ENCODE peak calls at places on chromosomes 13 and 19, in six cellular contexts. One of them, this sample, is unnamed.
A peak's percentile ranks its signal among the peaks of the same experiment; 100 is the strongest.

GRCh38 chr19:14089662-14090508 is 666 bp downstream of the SAMD1 start:
- DNase-seq in HCT116: no peak
- DNase-seq in IMR-90: peak; percentile 74
- DNase-seq in breast epithelium: no peak
- DNase-seq in thyroid gland: peak; percentile 43
- DNase-seq in body of pancreas: peak; percentile 53
- DNase-seq in this sample: no peak

GRCh38 chr19:55146078-55146647 is 2.8 kb downstream of the TNNT1 start:
- DNase-seq in thyroid gland: no peak
- DNase-seq in IMR-90: no peak
- DNase-seq in breast epithelium: no peak
- DNase-seq in body of pancreas: no peak
- DNase-seq in HCT116: peak; percentile 64
- DNase-seq in this sample: no peak

GRCh38 chr13:75762066-75762937 is 126.2 kb downstream of the LMO7 start:
- DNase-seq in thyroid gland: peak; percentile 69
- DNase-seq in HCT116: no peak
- DNase-seq in body of pancreas: peak; percentile 19
- DNase-seq in IMR-90: peak; percentile 63
- DNase-seq in breast epithelium: no peak
- DNase-seq in this sample: no peak

GRCh38 chr19:14265285-14266036 is 59.5 kb upstream of the ADGRL1 start:
- DNase-seq in body of pancreas: no peak
- DNase-seq in thyroid gland: no peak
- DNase-seq in breast epithelium: no peak
- DNase-seq in IMR-90: no peak
- DNase-seq in HCT116: no peak
- DNase-seq in this sample: no peak

GRCh38 chr13:48412881-48413351 is at the start of gene LPAR6:
- DNase-seq in body of pancreas: no peak
- DNase-seq in breast epithelium: no peak
- DNase-seq in thyroid gland: no peak
- DNase-seq in HCT116: no peak
- DNase-seq in IMR-90: peak; percentile 73
- DNase-seq in this sample: no peak

GRCh38 chr13:27044837-27045570 is 126.6 kb downstream of the USP12 start:
- DNase-seq in IMR-90: no peak
- DNase-seq in HCT116: no peak
- DNase-seq in body of pancreas: no peak
- DNase-seq in breast epithelium: no peak
- DNase-seq in thyroid gland: no peak
- DNase-seq in this sample: no peak

GRCh38 chr13:111403266-111403665 is 82.8 kb downstream of the TEX29 start:
- DNase-seq in body of pancreas: no peak
- DNase-seq in breast epithelium: no peak
- DNase-seq in thyroid gland: no peak
- DNase-seq in HCT116: no peak
- DNase-seq in IMR-90: no peak
- DNase-seq in this sample: no peak

GRCh38 chr19:57599761-57600383 is at the start of gene ZNF530:
- DNase-seq in IMR-90: peak; percentile 91
- DNase-seq in body of pancreas: peak; percentile 94
- DNase-seq in thyroid gland: peak; percentile 95
- DNase-seq in breast epithelium: peak; percentile 95
- DNase-seq in HCT116: peak; percentile 88
- DNase-seq in this sample: peak; percentile 97

GRCh38 chr13:48507024-48507423 is 25.9 kb downstream of the RCBTB2 start:
- DNase-seq in thyroid gland: no peak
- DNase-seq in IMR-90: no peak
- DNase-seq in HCT116: no peak
- DNase-seq in body of pancreas: no peak
- DNase-seq in breast epithelium: no peak
- DNase-seq in this sample: no peak

GRCh38 chr13:30499338-30499737 is 33.6 kb upstream of the HMGB1 start:
- DNase-seq in HCT116: no peak
- DNase-seq in breast epithelium: no peak
- DNase-seq in body of pancreas: no peak
- DNase-seq in thyroid gland: no peak
- DNase-seq in IMR-90: no peak
- DNase-seq in this sample: no peak

GRCh38 chr13:101398920-101399319 is 17.4 kb downstream of the NALCN start:
- DNase-seq in HCT116: no peak
- DNase-seq in IMR-90: peak; percentile 84
- DNase-seq in body of pancreas: no peak
- DNase-seq in breast epithelium: no peak
- DNase-seq in thyroid gland: no peak
- DNase-seq in this sample: no peak

GRCh38 chr19:17405250-17406038 is at the start of gene BST2:
- DNase-seq in breast epithelium: no peak
- DNase-seq in body of pancreas: peak; percentile 53
- DNase-seq in IMR-90: peak; percentile 37
- DNase-seq in HCT116: no peak
- DNase-seq in thyroid gland: peak; percentile 16
- DNase-seq in this sample: peak; percentile 76

GRCh38 chr19:17109962-17110598 is 34.5 kb downstream of the MYO9B start:
- DNase-seq in IMR-90: no peak
- DNase-seq in HCT116: no peak
- DNase-seq in body of pancreas: no peak
- DNase-seq in breast epithelium: no peak
- DNase-seq in thyroid gland: peak; percentile 10
- DNase-seq in this sample: peak; percentile 42

GRCh38 chr19:3975144-3975543 is 4.2 kb upstream of the DAPK3 start:
- DNase-seq in HCT116: no peak
- DNase-seq in body of pancreas: no peak
- DNase-seq in breast epithelium: no peak
- DNase-seq in thyroid gland: no peak
- DNase-seq in IMR-90: no peak
- DNase-seq in this sample: no peak

GRCh38 chr19:45767410-45767880 is 1.6 kb downstream of the SIX5 start:
- DNase-seq in body of pancreas: peak; percentile 88
- DNase-seq in IMR-90: peak; percentile 89
- DNase-seq in thyroid gland: peak; percentile 78
- DNase-seq in breast epithelium: peak; percentile 84
- DNase-seq in HCT116: no peak
- DNase-seq in this sample: peak; percentile 77

GRCh38 chr19:58089846-58090245 is 8.2 kb downstream of the ZSCAN18 start:
- DNase-seq in HCT116: no peak
- DNase-seq in breast epithelium: no peak
- DNase-seq in thyroid gland: no peak
- DNase-seq in IMR-90: no peak
- DNase-seq in body of pancreas: no peak
- DNase-seq in this sample: no peak

GRCh38 chr13:94708031-94708571 is 4.2 kb downstream of the SOX21 start:
- DNase-seq in IMR-90: no peak
- DNase-seq in HCT116: no peak
- DNase-seq in breast epithelium: no peak
- DNase-seq in thyroid gland: no peak
- DNase-seq in body of pancreas: no peak
- DNase-seq in this sample: no peak

GRCh38 chr19:58020129-58020528 is 13.7 kb upstream of the ZSCAN1 start:
- DNase-seq in breast epithelium: no peak
- DNase-seq in body of pancreas: no peak
- DNase-seq in thyroid gland: no peak
- DNase-seq in HCT116: no peak
- DNase-seq in IMR-90: no peak
- DNase-seq in this sample: no peak

GRCh38 chr13:43433691-43434121 is 353.1 kb downstream of the ENOX1 start:
- DNase-seq in HCT116: no peak
- DNase-seq in body of pancreas: no peak
- DNase-seq in IMR-90: no peak
- DNase-seq in thyroid gland: no peak
- DNase-seq in breast epithelium: no peak
- DNase-seq in this sample: no peak

GRCh38 chr13:113558461-113558860 is 26.1 kb upstream of the TFDP1 start:
- DNase-seq in body of pancreas: no peak
- DNase-seq in breast epithelium: peak; percentile 10
- DNase-seq in IMR-90: no peak
- DNase-seq in HCT116: no peak
- DNase-seq in thyroid gland: no peak
- DNase-seq in this sample: no peak

GRCh38 chr13:112814905-112815585 is 125.2 kb downstream of the ATP11A start:
- DNase-seq in IMR-90: peak; percentile 44
- DNase-seq in breast epithelium: no peak
- DNase-seq in HCT116: no peak
- DNase-seq in thyroid gland: peak; percentile 76
- DNase-seq in body of pancreas: no peak
- DNase-seq in this sample: no peak

GRCh38 chr13:57437587-57437986 is 194.0 kb upstream of the PCDH17 start:
- DNase-seq in body of pancreas: no peak
- DNase-seq in HCT116: no peak
- DNase-seq in IMR-90: no peak
- DNase-seq in breast epithelium: no peak
- DNase-seq in thyroid gland: no peak
- DNase-seq in this sample: peak; percentile 22

GRCh38 chr13:39144391-39144790 is 106.1 kb downstream of the NHLRC3 start:
- DNase-seq in thyroid gland: no peak
- DNase-seq in body of pancreas: no peak
- DNase-seq in IMR-90: no peak
- DNase-seq in breast epithelium: no peak
- DNase-seq in HCT116: no peak
- DNase-seq in this sample: no peak

GRCh38 chr19:2040647-2041435 is 10.2 kb downstream of the MKNK2 start:
- DNase-seq in HCT116: no peak
- DNase-seq in IMR-90: no peak
- DNase-seq in breast epithelium: no peak
- DNase-seq in thyroid gland: peak; percentile 68
- DNase-seq in body of pancreas: no peak
- DNase-seq in this sample: no peak

GRCh38 chr19:7637374-7638256 is 705 bp downstream of the STXBP2 start:
- DNase-seq in HCT116: no peak
- DNase-seq in thyroid gland: peak; percentile 39
- DNase-seq in breast epithelium: no peak
- DNase-seq in IMR-90: no peak
- DNase-seq in body of pancreas: peak; percentile 63
- DNase-seq in this sample: peak; percentile 78

DNA sequence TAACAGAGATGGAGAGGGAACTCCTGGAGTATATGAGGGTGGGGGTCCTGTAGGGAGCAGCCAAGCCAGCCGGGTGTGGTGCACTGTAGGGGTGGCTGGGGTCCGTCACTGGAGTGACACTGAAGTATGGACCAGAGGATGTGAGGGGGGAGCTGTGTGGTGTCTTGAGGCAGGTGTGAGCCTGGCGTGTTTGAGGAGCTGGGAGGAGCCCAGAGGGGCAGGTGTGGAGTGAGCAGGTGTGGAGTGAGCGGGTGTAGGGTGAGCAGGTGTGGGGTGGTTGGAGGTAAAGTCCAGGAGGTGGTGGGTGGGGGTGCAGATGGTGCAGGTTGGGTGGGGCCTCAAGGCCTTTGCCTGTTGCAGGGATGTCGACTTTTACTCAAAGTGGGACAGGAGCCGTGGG is 5.9 kb downstream of the B3GNT8 start:
- DNase-seq in breast epithelium: no peak
- DNase-seq in thyroid gland: no peak
- DNase-seq in HCT116: no peak
- DNase-seq in IMR-90: no peak
- DNase-seq in body of pancreas: no peak
- DNase-seq in this sample: no peak
- TF ChIP-seq POLR2A in breast epithelium: no peak
- TF ChIP-seq POLR2A in thyroid gland: no peak
- TF ChIP-seq POLR2A in HCT116: no peak
- TF ChIP-seq POLR2A in IMR-90: no peak
- TF ChIP-seq POLR2A in body of pancreas: no peak
- TF ChIP-seq POLR2A in this sample: no peak

GRCh38 chr19:15911599-15912237 is 13.8 kb upstream of the CYP4F2 start:
- DNase-seq in breast epithelium: no peak
- DNase-seq in IMR-90: no peak
- DNase-seq in thyroid gland: no peak
- DNase-seq in HCT116: no peak
- DNase-seq in body of pancreas: peak; percentile 32
- DNase-seq in this sample: no peak
- H3K9me3 ChIP-seq in breast epithelium: peaks cover 13% of the 10 kb centered on the region
- H3K9me3 ChIP-seq in IMR-90: peaks cover 2% of the 10 kb centered on the region
- H3K9me3 ChIP-seq in thyroid gland: no peaks in the 10 kb centered on the region
- H3K9me3 ChIP-seq in HCT116: no peaks in the 10 kb centered on the region
- H3K9me3 ChIP-seq in body of pancreas: no peaks in the 10 kb centered on the region
- H3K9me3 ChIP-seq in this sample: no peaks in the 10 kb centered on the region

DNA sequence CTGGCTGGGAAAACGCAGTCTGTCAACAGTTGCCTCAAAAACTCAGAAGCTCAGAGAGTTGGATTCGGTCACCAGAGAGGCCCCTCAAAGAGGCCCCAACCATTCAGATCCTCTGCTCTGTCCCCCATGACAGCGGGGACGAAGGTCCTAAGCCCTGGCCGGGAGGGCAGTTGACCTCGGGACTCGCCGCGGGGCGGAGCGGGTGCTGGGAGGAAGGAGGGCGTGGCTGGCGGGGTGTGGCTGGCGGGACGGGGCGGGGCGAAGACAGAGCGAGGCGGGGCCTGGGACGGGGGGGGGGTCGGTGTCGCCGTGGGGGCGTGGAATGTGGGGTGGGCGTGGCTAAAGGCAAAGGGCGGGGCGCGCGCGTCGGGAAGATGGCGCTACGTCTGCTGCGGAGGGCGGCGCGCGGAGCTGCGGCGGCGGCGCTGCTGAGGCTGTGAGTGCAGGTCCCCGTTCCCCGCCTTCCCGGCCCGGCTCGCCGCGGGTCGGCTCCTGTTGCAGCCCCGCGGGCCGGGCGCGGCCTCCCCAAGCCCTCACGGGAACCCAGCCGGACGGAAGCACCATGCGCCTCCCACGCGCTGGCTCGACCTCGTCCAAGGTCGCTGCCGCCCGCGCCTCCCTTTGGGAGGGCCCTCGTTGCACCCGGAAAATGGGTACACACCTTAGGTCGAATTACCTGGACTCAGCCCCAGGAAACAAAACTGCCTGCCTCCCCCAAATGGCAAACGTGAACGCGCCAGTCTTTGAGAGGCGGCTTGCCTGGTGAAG is 105.2 kb downstream of the TM9SF2 start:
- DNase-seq in IMR-90: peak; percentile 71
- DNase-seq in HCT116: peak; percentile 43
- DNase-seq in thyroid gland: peak; percentile 81
- DNase-seq in body of pancreas: peak; percentile 91
- DNase-seq in breast epithelium: peak; percentile 91
- DNase-seq in this sample: peak; percentile 93
- TF ChIP-seq POLR2A in IMR-90: no peak
- TF ChIP-seq POLR2A in HCT116: peak; percentile 71
- TF ChIP-seq POLR2A in thyroid gland: peak; percentile 23
- TF ChIP-seq POLR2A in body of pancreas: peak; percentile 57
- TF ChIP-seq POLR2A in breast epithelium: no peak
- TF ChIP-seq POLR2A in this sample: peak; percentile 33

GRCh38 chr19:50047686-50048085 is 21.9 kb downstream of the ZNF473 start:
- DNase-seq in thyroid gland: no peak
- DNase-seq in IMR-90: peak; percentile 31
- DNase-seq in body of pancreas: no peak
- DNase-seq in breast epithelium: no peak
- DNase-seq in HCT116: no peak
- DNase-seq in this sample: no peak

GRCh38 chr19:50050406-50051223 is 24.8 kb downstream of the ZNF473 start:
- DNase-seq in body of pancreas: peak; percentile 66
- DNase-seq in thyroid gland: peak; percentile 90
- DNase-seq in HCT116: no peak
- DNase-seq in breast epithelium: peak; percentile 76
- DNase-seq in IMR-90: peak; percentile 79
- DNase-seq in this sample: peak; percentile 85

GRCh38 chr19:50053119-50053518 is 27.3 kb downstream of the ZNF473 start:
- DNase-seq in IMR-90: no peak
- DNase-seq in HCT116: no peak
- DNase-seq in body of pancreas: no peak
- DNase-seq in thyroid gland: no peak
- DNase-seq in breast epithelium: no peak
- DNase-seq in this sample: no peak

GRCh38 chr19:50046649-50047503 is 21.1 kb downstream of the ZNF473 start:
- DNase-seq in thyroid gland: peak; percentile 80
- DNase-seq in body of pancreas: peak; percentile 45
- DNase-seq in breast epithelium: no peak
- DNase-seq in IMR-90: peak; percentile 18
- DNase-seq in HCT116: peak; percentile 27
- DNase-seq in this sample: peak; percentile 78

GRCh38 chr19:50051964-50052363 is 26.2 kb downstream of the ZNF473 start:
- DNase-seq in breast epithelium: no peak
- DNase-seq in HCT116: no peak
- DNase-seq in thyroid gland: no peak
- DNase-seq in body of pancreas: no peak
- DNase-seq in IMR-90: no peak
- DNase-seq in this sample: no peak
- H3K9me3 ChIP-seq in breast epithelium: peaks cover 5% of the 10 kb centered on the region
- H3K9me3 ChIP-seq in HCT116: peaks cover 7% of the 10 kb centered on the region
- H3K9me3 ChIP-seq in thyroid gland: no peaks in the 10 kb centered on the region
- H3K9me3 ChIP-seq in body of pancreas: no peaks in the 10 kb centered on the region
- H3K9me3 ChIP-seq in IMR-90: peaks cover 9% of the 10 kb centered on the region
- H3K9me3 ChIP-seq in this sample: no peaks in the 10 kb centered on the region

This sample was measured in testis.